ENCODE peak calls at places on chromosomes 5 and 9, in five cellular contexts. N is K562, D is A549, P is WTC11, S is HepG2. B is an unnamed sample.

GRCh38 chr9:108270041-108270440 is 585.7 kb downstream of the ACTL7B start:
- DNase-seq in D (no peak), N (peak), P (peak), S (no peak), B (no peak)

GRCh38 chr9:125626187-125626586 is 80.8 kb downstream of the MAPKAP1 start:
- DNase-seq in P (no peak), D (no peak), N (peak), S (no peak), B (no peak)

GRCh38 chr9:131633491-131634031 is 88.2 kb downstream of the PRRT1B start:
- DNase-seq in S (no peak), P (no peak), N (no peak), D (no peak), B (no peak)

GRCh38 chr9:33263936-33264472 is 504 bp downstream of the BAG1 start:
- DNase-seq in D (peak), S (peak), N (no peak), P (no peak), B (no peak)

GRCh38 chr9:106228861-106229260 is 534.5 kb downstream of the TMEM38B start:
- DNase-seq in S (no peak), P (no peak), N (no peak), D (no peak), B (no peak)

GRCh38 chr5:75450069-75450468 is 61.4 kb downstream of the CERT1 start:
- DNase-seq in D (no peak), P (no peak), N (no peak), S (no peak), B (no peak)

GRCh38 chr5:69271376-69271775 is 36.7 kb downstream of the CDK7 start:
- DNase-seq in D (no peak), N (no peak), P (no peak), S (no peak), B (no peak)

GRCh38 chr5:168714046-168714445 is 134.9 kb upstream of the PANK3 start:
- DNase-seq in N (no peak), P (no peak), S (no peak), D (no peak), B (no peak)

GRCh38 chr5:137563646-137564474 is 64.7 kb upstream of the SPOCK1 start:
- DNase-seq in P (no peak), N (no peak), S (no peak), D (no peak), B (no peak)

GRCh38 chr9:82553654-82554366 is 509.1 kb downstream of the RASEF start:
- DNase-seq in P (no peak), N (no peak), D (no peak), S (no peak), B (no peak)

GRCh38 chr9:11142965-11143738 is 530.4 kb upstream of the PTPRD start:
- DNase-seq in D (no peak), N (no peak), P (no peak), S (no peak), B (no peak)

GRCh38 chr5:13930721-13931246 is 13.7 kb downstream of the DNAH5 start:
- DNase-seq in D (no peak), N (no peak), P (no peak), S (no peak), B (no peak)

DNA sequence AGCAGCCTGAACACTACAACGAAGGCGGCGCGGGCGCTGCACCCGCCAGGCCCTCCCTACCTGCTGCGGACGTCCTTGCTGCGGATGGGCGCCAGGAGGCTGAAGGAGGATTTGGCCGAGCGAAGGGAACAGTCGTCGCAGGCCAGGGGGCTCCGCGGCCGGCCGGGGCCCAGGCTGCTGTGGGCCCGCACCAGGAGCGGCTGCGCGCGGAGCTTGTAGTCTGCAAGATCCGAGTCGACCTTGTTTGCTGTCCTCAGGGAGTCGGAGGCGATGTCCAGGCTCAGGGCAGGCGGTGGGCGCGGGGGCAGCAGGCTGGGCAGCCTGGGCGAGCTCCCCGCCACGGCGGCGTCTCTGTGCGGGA is 1.1 kb downstream of the INPP5E start:
- DNase-seq in P (peak), N (no peak), S (no peak), D (no peak), B (no peak)
- TF ChIP-seq ESRRA in P (no peak), N (no peak), S (no peak), D (no peak), B (no peak)

GRCh38 chr5:113199122-113199905 is 222.7 kb downstream of the DCP2 start:
- DNase-seq in D (no peak), N (no peak), S (no peak), P (no peak), B (no peak)
- TF ChIP-seq ESRRA in D (no peak), N (no peak), S (no peak), P (no peak), B (no peak)

DNA sequence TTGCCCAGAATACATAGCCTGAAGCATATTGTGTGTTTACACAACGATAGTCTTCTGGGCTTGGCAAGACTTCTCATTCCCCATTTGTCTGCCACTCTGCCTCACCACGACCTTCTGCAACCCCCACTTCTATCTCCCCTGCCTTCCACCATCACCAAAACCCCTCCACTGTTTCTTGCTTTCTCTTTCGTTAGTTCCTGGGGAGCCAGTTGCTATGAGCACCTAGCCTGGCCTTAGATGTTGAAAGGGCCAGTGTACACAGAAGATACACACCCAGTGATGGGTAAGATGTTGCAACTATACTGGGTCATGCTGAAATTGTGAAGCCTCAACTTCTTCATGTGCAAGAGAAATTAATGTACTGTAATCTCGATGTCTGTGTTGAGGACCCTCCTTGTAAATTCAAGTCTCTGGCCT is 961 bp upstream of the RNF145 start:
- DNase-seq in S (peak), D (peak), N (no peak), P (no peak), B (no peak)
- TF ChIP-seq ESRRA in S (no peak), D (no peak), N (no peak), P (no peak), B (no peak)

GRCh38 chr9:132697230-132697629 is 27.0 kb downstream of the GTF3C4 start:
- DNase-seq in P (no peak), S (no peak), D (peak), N (no peak), B (no peak)

GRCh38 chr9:132698989-132699388 is 28.7 kb downstream of the GTF3C4 start:
- DNase-seq in P (no peak), D (no peak), N (no peak), S (no peak), B (no peak)

GRCh38 chr9:132699926-132700325 is 29.7 kb downstream of the GTF3C4 start:
- DNase-seq in N (no peak), P (no peak), S (no peak), D (no peak), B (no peak)

GRCh38 chr9:132694144-132694543 is 23.9 kb downstream of the GTF3C4 start:
- DNase-seq in P (no peak), D (no peak), S (no peak), N (peak), B (no peak)
- TF ChIP-seq ESRRA in P (no peak), D (no peak), S (no peak), N (no peak), B (no peak)

GRCh38 chr5:78746990-78747389 is 98.4 kb upstream of the LHFPL2 start:
- DNase-seq in D (no peak), P (peak), S (no peak), N (no peak), B (no peak)
- TF ChIP-seq ESRRA in D (no peak), P (no peak), S (no peak), N (no peak), B (no peak)

B was measured in GM12878.